ENCODE peak calls at places on chromosomes 2 and 18, in five cellular contexts. S, V, A, B and Q are unnamed samples.

GRCh38 chr2:102098756-102099155 is 43.8 kb upstream of the IL1R1 start:
- DNase-seq in S (no peak), V (no peak), A (no peak), B (no peak), Q (no peak)

GRCh38 chr2:31429759-31430438 is 15.4 kb upstream of the XDH start:
- DNase-seq in S (no peak), V (no peak), A (peak; percentile 48), B (no peak), Q (no peak)

GRCh38 chr18:68764016-68764415 is 33.9 kb upstream of the CCDC102B start:
- DNase-seq in S (no peak), V (no peak), A (no peak), B (no peak), Q (no peak)

GRCh38 chr2:178194600-178195389 is 483 bp downstream of the OSBPL6 start:
- DNase-seq in S (peak; percentile 56), V (peak; percentile 67), A (no peak), B (peak; percentile 74), Q (peak; percentile 60)

GRCh38 chr2:113390133-113390849 is 47.2 kb upstream of the ZNG1B start:
- DNase-seq in S (peak; percentile 65), V (no peak), A (peak; percentile 72), B (peak; percentile 92), Q (no peak)

GRCh38 chr2:175107146-175107545 is 60.9 kb downstream of the ATF2 start:
- DNase-seq in S (no peak), V (no peak), A (no peak), B (no peak), Q (no peak)

GRCh38 chr18:28248653-28249052 is 71.7 kb upstream of the CDH2 start:
- DNase-seq in S (no peak), V (no peak), A (no peak), B (peak; percentile 44), Q (no peak)

GRCh38 chr2:133710613-133711012 is 142.3 kb upstream of the NCKAP5 start:
- DNase-seq in S (no peak), V (no peak), A (no peak), B (no peak), Q (no peak)

GRCh38 chr18:50861617-50862016 is 17.3 kb upstream of the ME2 start:
- DNase-seq in S (no peak), V (no peak), A (no peak), B (no peak), Q (no peak)

GRCh38 chr2:66661253-66662173 is 226.6 kb downstream of the MEIS1 start:
- DNase-seq in S (no peak), V (no peak), A (no peak), B (no peak), Q (no peak)

GRCh38 chr2:225354281-225354774 is 45.2 kb upstream of the NYAP2 start:
- DNase-seq in S (no peak), V (no peak), A (peak; percentile 4), B (no peak), Q (no peak)

GRCh38 chr2:177211602-177212105 is 940 bp upstream of the HNRNPA3 start:
- DNase-seq in S (no peak), V (no peak), A (no peak), B (no peak), Q (no peak)

GRCh38 chr18:48824231-48824970 is 126.4 kb downstream of the SMAD7 start:
- DNase-seq in S (peak; percentile 31), V (no peak), A (no peak), B (no peak), Q (peak; percentile 1)

GRCh38 chr2:69164379-69164778 is 151.4 kb downstream of the ANTXR1 start:
- DNase-seq in S (no peak), V (no peak), A (no peak), B (no peak), Q (no peak)

GRCh38 chr2:38146917-38147307 is 71.0 kb upstream of the CYP1B1 start:
- DNase-seq in S (no peak), V (no peak), A (peak; percentile 79), B (peak; percentile 30), Q (no peak)

GRCh38 chr2:51795248-51795888 is 763.4 kb upstream of the NRXN1 start:
- DNase-seq in S (no peak), V (no peak), A (peak; percentile 28), B (peak; percentile 79), Q (no peak)

GRCh38 chr18:34659579-34660517 is 50.2 kb upstream of the DTNA start:
- DNase-seq in S (peak; percentile 72), V (peak; percentile 83), A (peak; percentile 56), B (peak; percentile 95), Q (peak; percentile 90)

GRCh38 chr2:136141510-136142154 is 23.7 kb upstream of the CXCR4 start:
- DNase-seq in S (no peak), V (no peak), A (no peak), B (no peak), Q (no peak)

GRCh38 chr2:174339571-174339966 is 4.8 kb downstream of the SP9 start:
- DNase-seq in S (no peak), V (no peak), A (no peak), B (no peak), Q (no peak)

GRCh38 chr2:68850524-68850923 is 20.7 kb downstream of the BMP10 start:
- DNase-seq in S (no peak), V (no peak), A (no peak), B (no peak), Q (no peak)

GRCh38 chr2:121888189-121888557 is 132.7 kb downstream of the TSN start:
- DNase-seq in S (no peak), V (no peak), A (peak; percentile 37), B (peak; percentile 82), Q (no peak)

GRCh38 chr2:30225131-30225762 is 6.1 kb upstream of the LBH start:
- DNase-seq in S (no peak), V (peak; percentile 66), A (no peak), B (no peak), Q (peak; percentile 72)

GRCh38 chr2:218694405-218695145 is 16.1 kb upstream of the TTLL4 start:
- DNase-seq in S (no peak), V (no peak), A (no peak), B (no peak), Q (no peak)

GRCh38 chr2:228768818-228769217 is 502.3 kb downstream of the PID1 start:
- DNase-seq in S (no peak), V (no peak), A (no peak), B (no peak), Q (no peak)

GRCh38 chr2:220147590-220147989 is 520.2 kb downstream of the SLC4A3 start:
- DNase-seq in S (no peak), V (no peak), A (no peak), B (no peak), Q (no peak)

GRCh38 chr2:26241928-26242436 is 2.5 kb downstream of the HADHA start:
- DNase-seq in S (no peak), V (no peak), A (no peak), B (no peak), Q (no peak)

GRCh38 chr2:63581266-63581961 is 6.9 kb downstream of the WDPCP start:
- DNase-seq in S (peak; percentile 70), V (no peak), A (no peak), B (no peak), Q (no peak)

GRCh38 chr18:80247403-80247916 is at the start of gene PARD6G:
- DNase-seq in S (peak; percentile 91), V (peak; percentile 90), A (peak; percentile 38), B (peak; percentile 67), Q (peak; percentile 47)

GRCh38 chr2:3505771-3506170 is 13.6 kb downstream of the ADI1 start:
- DNase-seq in S (peak; percentile 16), V (no peak), A (no peak), B (no peak), Q (no peak)

GRCh38 chr2:70808983-70809958 is 11.1 kb downstream of the CLEC4F start:
- DNase-seq in S (no peak), V (no peak), A (no peak), B (no peak), Q (no peak)

GRCh38 chr2:66432801-66433694 is 1.9 kb upstream of the MEIS1 start:
- DNase-seq in S (peak; percentile 92), V (peak; percentile 90), A (no peak), B (peak; percentile 95), Q (peak; percentile 79)

GRCh38 chr2:238106339-238106697 is 6.2 kb downstream of the ESPNL start:
- DNase-seq in S (peak; percentile 41), V (peak; percentile 42), A (no peak), B (peak; percentile 56), Q (no peak)
- H3K4me1 ChIP-seq in S (no peaks in the 10 kb centered on the region), V (no peaks in the 10 kb centered on the region), A (peaks cover 3% of the 10 kb centered on the region), B (peaks cover 13% of the 10 kb centered on the region), Q (peaks cover 8% of the 10 kb centered on the region)

GRCh38 chr2:60495226-60495625 is 58.2 kb downstream of the BCL11A start:
- DNase-seq in S (no peak), V (no peak), A (no peak), B (no peak), Q (no peak)
- H3K27me3 ChIP-seq in S (no peaks in the 10 kb centered on the region), V (no peaks in the 10 kb centered on the region), A (peaks cover 20% of the 10 kb centered on the region), B (no peaks in the 10 kb centered on the region), Q (no peaks in the 10 kb centered on the region)

DNA sequence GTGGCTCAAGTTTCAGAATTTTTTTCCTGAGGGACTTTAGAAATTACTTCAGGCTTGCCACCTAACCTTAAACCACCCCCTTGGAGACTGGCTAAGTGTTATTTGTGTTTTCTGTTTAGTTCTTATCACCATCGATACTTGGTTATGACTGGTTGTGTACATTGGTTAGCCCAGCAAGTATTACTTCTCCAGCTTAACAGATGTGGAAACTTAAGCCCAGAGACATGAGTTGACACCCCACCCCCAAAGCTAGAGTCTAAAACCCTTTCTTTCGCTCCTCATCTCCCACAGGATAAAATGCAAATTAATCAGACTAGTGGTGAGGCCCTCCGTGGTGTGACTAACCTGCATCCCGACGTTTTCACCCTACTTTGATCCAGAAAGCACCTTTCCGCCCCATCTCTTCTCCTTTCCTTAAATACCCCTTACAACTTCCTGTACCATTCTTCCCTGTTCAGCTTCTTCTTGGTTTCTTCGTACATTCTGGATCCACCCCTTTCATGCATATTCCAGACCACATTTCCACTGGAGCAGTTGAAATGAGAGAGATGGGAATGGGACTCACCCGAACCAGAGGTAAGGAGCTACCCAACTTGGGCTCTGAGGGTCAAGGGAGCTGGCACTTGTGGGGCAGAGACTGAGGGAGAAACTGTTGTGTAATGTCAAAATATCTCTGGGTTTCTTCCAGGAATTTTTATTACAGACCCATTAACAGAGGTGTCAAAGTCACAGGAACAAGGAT is 819 bp upstream of the MAP3K2 start:
- DNase-seq in S (no peak), V (no peak), A (no peak), B (peak; percentile 19), Q (no peak)
- H3K4me1 ChIP-seq in S (no peaks in the 10 kb centered on the region), V (peaks cover 18% of the 10 kb centered on the region), A (peaks cover 23% of the 10 kb centered on the region), B (peaks cover 23% of the 10 kb centered on the region), Q (peaks cover 33% of the 10 kb centered on the region)

DNA sequence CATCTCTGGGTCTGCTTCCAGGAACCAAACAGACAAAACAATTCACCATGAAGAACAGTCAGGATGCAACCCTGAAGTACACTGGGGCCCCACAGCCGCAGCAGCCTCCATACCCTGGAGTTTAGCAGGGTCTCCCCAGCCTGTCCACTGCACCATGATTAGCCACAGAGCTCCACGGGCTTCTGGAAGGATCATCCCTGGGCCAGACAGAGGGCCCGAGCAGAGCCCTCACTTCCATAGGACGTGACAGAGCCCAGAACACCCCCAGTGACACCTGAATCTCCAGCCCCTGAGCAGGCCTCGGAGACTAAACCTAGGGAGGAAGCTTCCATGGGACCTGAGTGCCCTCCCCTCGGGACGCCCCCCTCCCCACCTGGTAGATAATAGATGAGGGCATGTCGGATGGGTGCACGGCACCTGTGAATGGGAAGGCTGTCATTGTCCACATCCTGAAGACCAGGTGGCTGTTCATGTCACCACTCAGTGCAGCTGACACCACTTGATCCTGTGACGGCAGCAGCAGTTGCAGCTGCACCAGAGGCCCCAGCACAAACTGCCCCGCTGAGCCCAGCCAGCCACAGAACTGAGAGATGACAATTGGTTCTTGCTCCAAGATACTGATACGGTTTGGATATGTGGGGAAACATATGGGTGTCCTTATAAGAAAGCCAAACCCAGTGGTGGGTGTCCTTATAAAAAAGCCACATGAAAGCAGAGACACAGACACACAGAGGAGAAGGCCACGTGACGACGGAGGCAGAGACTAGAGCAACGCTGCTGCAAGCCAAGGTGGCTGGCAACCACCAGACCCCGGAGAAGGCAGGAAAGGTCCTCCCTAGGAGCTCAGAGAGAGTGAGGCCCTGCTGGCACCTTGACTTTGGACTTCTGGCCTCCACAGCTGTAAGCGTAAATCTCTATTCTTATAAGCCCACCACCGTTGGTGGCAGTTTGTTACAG is 23.2 kb downstream of the KIF1A start:
- DNase-seq in S (no peak), V (peak; percentile 54), A (no peak), B (no peak), Q (peak; percentile 1)
- H3K27me3 ChIP-seq in S (no peaks in the 10 kb centered on the region), V (peaks cover 7% of the 10 kb centered on the region), A (peaks cover 11% of the 10 kb centered on the region), B (no peaks in the 10 kb centered on the region), Q (peaks cover 20% of the 10 kb centered on the region)